ENCODE peak calls at places on chromosomes 16 and 17, in eight cellular contexts. E, A, H, N, V, P, W and U are unnamed samples.
A peak's percentile ranks its signal among the peaks of the same experiment; 100 is the strongest.

GRCh38 chr16:71945616-71946015 is 50.3 kb downstream of the IST1 start:
- DNase-seq in E (no peak), A (no peak), H (no peak), N (no peak), V (no peak), P (no peak), W (no peak), U (no peak)

GRCh38 chr16:75121949-75122568 is 5.5 kb upstream of the LDHD start:
- DNase-seq in E (no peak), A (no peak), H (no peak), N (no peak), V (no peak), P (no peak), W (no peak), U (no peak)

GRCh38 chr17:31508310-31509094 is 117.0 kb downstream of the RAB11FIP4 start:
- DNase-seq in E (no peak), A (peak; percentile 84), H (no peak), N (peak; percentile 59), V (no peak), P (peak; percentile 48), W (no peak), U (no peak)

GRCh38 chr17:67718325-67718941 is 697 bp downstream of the NOL11 start:
- DNase-seq in E (peak; percentile 31), A (no peak), H (no peak), N (no peak), V (no peak), P (no peak), W (peak; percentile 63), U (peak; percentile 65)

GRCh38 chr16:48193846-48194245 is 38.1 kb upstream of the ABCC12 start:
- DNase-seq in E (no peak), A (no peak), H (no peak), N (no peak), V (no peak), P (no peak), W (no peak), U (no peak)

GRCh38 chr17:16915752-16916556 is 56.0 kb downstream of the TNFRSF13B start:
- DNase-seq in E (peak; percentile 40), A (peak; percentile 84), H (no peak), N (peak; percentile 67), V (no peak), P (peak; percentile 67), W (peak; percentile 29), U (peak; percentile 61)

GRCh38 chr16:64133396-64133795 is 988.5 kb downstream of the CDH11 start:
- DNase-seq in E (peak; percentile 13), A (no peak), H (no peak), N (no peak), V (no peak), P (no peak), W (no peak), U (no peak)

GRCh38 chr17:77965354-77965753 is 6.9 kb downstream of the TNRC6C start:
- DNase-seq in E (no peak), A (no peak), H (no peak), N (no peak), V (no peak), P (no peak), W (no peak), U (no peak)

GRCh38 chr16:3938843-3939624 is 58.5 kb upstream of the CREBBP start:
- DNase-seq in E (peak; percentile 91), A (peak; percentile 88), H (peak; percentile 81), N (peak; percentile 51), V (peak; percentile 92), P (peak; percentile 40), W (peak; percentile 88), U (peak; percentile 81)

GRCh38 chr16:78786635-78787034 is 687.2 kb downstream of the WWOX start:
- DNase-seq in E (no peak), A (no peak), H (no peak), N (no peak), V (no peak), P (no peak), W (no peak), U (peak; percentile 27)

GRCh38 chr17:74442670-74443515 is 11.0 kb downstream of the GPRC5C start:
- DNase-seq in E (peak; percentile 12), A (peak; percentile 92), H (peak; percentile 94), N (peak; percentile 44), V (peak; percentile 92), P (peak; percentile 95), W (no peak), U (no peak)

GRCh38 chr17:34884597-34884996 is 76.7 kb downstream of the CCT6B start:
- DNase-seq in E (no peak), A (no peak), H (no peak), N (no peak), V (no peak), P (no peak), W (no peak), U (no peak)

GRCh38 chr17:78885956-78886355 is 17.0 kb downstream of the CEP295NL start:
- DNase-seq in E (no peak), A (no peak), H (no peak), N (no peak), V (peak; percentile 38), P (no peak), W (no peak), U (no peak)

GRCh38 chr17:28917029-28917428 is 14.2 kb upstream of the DHRS13 start:
- DNase-seq in E (no peak), A (no peak), H (no peak), N (no peak), V (no peak), P (no peak), W (no peak), U (no peak)

GRCh38 chr17:49748791-49749190 is 15.1 kb downstream of the FAM117A start:
- DNase-seq in E (no peak), A (no peak), H (no peak), N (peak; percentile 72), V (no peak), P (no peak), W (no peak), U (no peak)

GRCh38 chr16:50282010-50282538 is 15.7 kb downstream of the ADCY7 start:
- DNase-seq in E (peak; percentile 47), A (peak; percentile 97), H (peak; percentile 69), N (peak; percentile 87), V (peak; percentile 95), P (peak; percentile 69), W (peak; percentile 74), U (no peak)

GRCh38 chr16:50281391-50282009 is 15.1 kb downstream of the ADCY7 start:
- DNase-seq in E (no peak), A (peak; percentile 84), H (no peak), N (no peak), V (peak; percentile 71), P (no peak), W (no peak), U (no peak)

GRCh38 chr16:50282955-50283631 is 16.7 kb downstream of the ADCY7 start:
- DNase-seq in E (no peak), A (peak; percentile 74), H (no peak), N (no peak), V (peak; percentile 47), P (no peak), W (no peak), U (no peak)

GRCh38 chr16:50279142-50279865 is 13.0 kb downstream of the ADCY7 start:
- DNase-seq in E (no peak), A (peak; percentile 89), H (peak; percentile 32), N (peak; percentile 49), V (peak; percentile 92), P (peak; percentile 45), W (no peak), U (no peak)

GRCh38 chr16:50280932-50281331 is 14.6 kb downstream of the ADCY7 start:
- DNase-seq in E (no peak), A (peak; percentile 77), H (no peak), N (no peak), V (peak; percentile 49), P (no peak), W (no peak), U (no peak)
- H3K4me3 ChIP-seq in E (no peak overlapping the region), A (no peak overlapping the region), H (no peak overlapping the region), N (no peak overlapping the region), V (peak overlapping the region; percentile 33), P (no peak overlapping the region), W (no peak overlapping the region), U (no peak overlapping the region)

GRCh38 chr17:81429813-81430510 is 34.7 kb downstream of the BAHCC1 start:
- DNase-seq in E (peak; percentile 53), A (no peak), H (peak; percentile 76), N (no peak), V (no peak), P (no peak), W (no peak), U (peak; percentile 71)
- H3K4me3 ChIP-seq in E (no peak overlapping the region), A (no peak overlapping the region), H (peak overlapping the region; percentile 20), N (no peak overlapping the region), V (no peak overlapping the region), P (peak overlapping the region; percentile 34), W (no peak overlapping the region), U (peak overlapping the region; percentile 21)

GRCh38 chr16:85420501-85421337 is 192.4 kb upstream of the GSE1 start:
- DNase-seq in E (peak; percentile 25), A (peak; percentile 94), H (peak; percentile 80), N (peak; percentile 71), V (peak; percentile 96), P (peak; percentile 74), W (peak; percentile 21), U (peak; percentile 73)

GRCh38 chr16:85421338-85422123 is 191.6 kb upstream of the GSE1 start:
- DNase-seq in E (no peak), A (peak; percentile 60), H (peak; percentile 42), N (no peak), V (peak; percentile 55), P (no peak), W (no peak), U (no peak)

GRCh38 chr16:85417156-85417860 is 195.8 kb upstream of the GSE1 start:
- DNase-seq in E (no peak), A (peak; percentile 67), H (peak; percentile 38), N (no peak), V (peak; percentile 58), P (no peak), W (no peak), U (no peak)

GRCh38 chr16:85419503-85420408 is 193.4 kb upstream of the GSE1 start:
- DNase-seq in E (no peak), A (peak; percentile 33), H (peak; percentile 29), N (no peak), V (peak; percentile 33), P (no peak), W (no peak), U (no peak)

GRCh38 chr16:85418978-85419491 is 194.1 kb upstream of the GSE1 start:
- DNase-seq in E (no peak), A (peak; percentile 41), H (peak; percentile 24), N (no peak), V (peak; percentile 47), P (no peak), W (no peak), U (no peak)
- H3K4me3 ChIP-seq in E (no peak overlapping the region), A (no peak overlapping the region), H (no peak overlapping the region), N (no peak overlapping the region), V (no peak overlapping the region), P (no peak overlapping the region), W (no peak overlapping the region), U (no peak overlapping the region)

DNA sequence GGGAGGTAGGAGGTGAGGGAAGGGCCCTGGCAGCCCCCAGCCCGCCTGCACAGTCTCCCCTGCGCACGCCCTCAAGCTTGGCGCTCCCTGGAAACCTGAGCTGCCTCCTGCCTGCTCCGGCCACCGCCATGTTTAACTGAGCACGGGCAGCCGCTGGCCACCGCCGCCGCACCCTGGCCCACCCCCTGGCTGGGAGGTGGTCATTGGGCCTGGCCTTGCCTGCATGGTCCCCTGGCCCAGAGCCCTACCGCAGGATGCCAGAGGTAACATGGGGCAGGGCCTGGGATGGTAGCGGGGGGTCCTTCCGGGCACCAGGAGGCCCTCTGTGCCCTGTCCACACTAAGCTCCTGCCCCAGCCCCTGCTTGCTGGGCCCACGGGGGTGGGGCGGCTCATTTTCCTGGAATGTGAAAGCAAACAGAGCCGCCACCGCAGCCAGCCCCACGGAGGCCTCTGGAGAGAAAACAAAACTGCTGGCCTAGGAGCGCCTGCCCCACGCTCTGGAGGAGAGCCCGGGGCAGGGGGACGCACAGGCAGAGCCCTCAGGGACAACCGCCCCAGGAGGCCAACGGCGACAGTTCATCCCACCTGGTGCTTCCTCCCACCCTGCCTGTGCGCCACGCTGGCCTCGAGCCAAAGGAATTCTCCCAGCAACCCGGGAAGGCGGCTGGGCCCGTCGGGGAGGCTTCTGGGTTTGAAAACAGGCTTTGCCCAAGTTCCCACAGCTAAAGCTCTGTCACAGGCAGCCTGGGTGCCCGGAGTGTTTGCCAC is 8.9 kb downstream of the NHERF2 start:
- DNase-seq in E (peak; percentile 86), A (no peak), H (peak; percentile 85), N (no peak), V (peak; percentile 89), P (peak; percentile 85), W (peak; percentile 86), U (peak; percentile 38)
- H3K4me3 ChIP-seq in E (peak overlapping the region; percentile 39), A (no peak overlapping the region), H (peak overlapping the region; percentile 2), N (no peak overlapping the region), V (peak overlapping the region; percentile 44), P (peak overlapping the region; percentile 41), W (peak overlapping the region; percentile 40), U (no peak overlapping the region)